ENCODE peak calls at places on chromosomes 7 and 10, in five cellular contexts. One of them, this sample, is unnamed.

GRCh38 chr7:30366606-30367005 is 82.2 kb downstream of the ZNRF2 start:
- DNase-seq in endodermal cell: no peak
- DNase-seq in fibroblast of villous mesenchyme: no peak
- DNase-seq in brain microvascular endothelial cell: no peak
- DNase-seq in SK-N-SH: no peak
- DNase-seq in this sample: no peak

GRCh38 chr7:136555933-136556332 is 312.5 kb upstream of the CHRM2 start:
- DNase-seq in SK-N-SH: peak
- DNase-seq in brain microvascular endothelial cell: no peak
- DNase-seq in fibroblast of villous mesenchyme: no peak
- DNase-seq in endodermal cell: no peak
- DNase-seq in this sample: no peak

GRCh38 chr7:105487559-105488218 is 34.4 kb downstream of the PUS7 start:
- DNase-seq in fibroblast of villous mesenchyme: peak
- DNase-seq in endodermal cell: no peak
- DNase-seq in SK-N-SH: peak
- DNase-seq in brain microvascular endothelial cell: peak
- DNase-seq in this sample: peak

GRCh38 chr7:106220307-106220706 is 64.5 kb downstream of the NAMPT start:
- DNase-seq in brain microvascular endothelial cell: no peak
- DNase-seq in fibroblast of villous mesenchyme: no peak
- DNase-seq in endodermal cell: no peak
- DNase-seq in SK-N-SH: no peak
- DNase-seq in this sample: no peak

GRCh38 chr7:151759591-151760042 is 117.3 kb downstream of the PRKAG2 start:
- DNase-seq in SK-N-SH: peak
- DNase-seq in fibroblast of villous mesenchyme: peak
- DNase-seq in brain microvascular endothelial cell: peak
- DNase-seq in endodermal cell: peak
- DNase-seq in this sample: no peak

GRCh38 chr10:75401569-75402485 is at the start of gene ZNF503:
- DNase-seq in endodermal cell: peak
- DNase-seq in SK-N-SH: peak
- DNase-seq in fibroblast of villous mesenchyme: peak
- DNase-seq in brain microvascular endothelial cell: peak
- DNase-seq in this sample: peak

GRCh38 chr10:51876528-51876927 is 177.1 kb upstream of the CSTF2T start:
- DNase-seq in SK-N-SH: no peak
- DNase-seq in brain microvascular endothelial cell: no peak
- DNase-seq in endodermal cell: no peak
- DNase-seq in fibroblast of villous mesenchyme: no peak
- DNase-seq in this sample: no peak

GRCh38 chr7:38574121-38574520 is 57.1 kb downstream of the AMPH start:
- DNase-seq in SK-N-SH: no peak
- DNase-seq in fibroblast of villous mesenchyme: no peak
- DNase-seq in endodermal cell: no peak
- DNase-seq in brain microvascular endothelial cell: peak
- DNase-seq in this sample: no peak

GRCh38 chr10:132383026-132383565 is 13.9 kb upstream of the PWWP2B start:
- DNase-seq in endodermal cell: no peak
- DNase-seq in brain microvascular endothelial cell: no peak
- DNase-seq in fibroblast of villous mesenchyme: no peak
- DNase-seq in SK-N-SH: no peak
- DNase-seq in this sample: no peak

GRCh38 chr7:142478479-142479220 is 220.8 kb upstream of the PRSS58 start:
- DNase-seq in brain microvascular endothelial cell: peak
- DNase-seq in SK-N-SH: peak
- DNase-seq in endodermal cell: peak
- DNase-seq in fibroblast of villous mesenchyme: peak
- DNase-seq in this sample: no peak

GRCh38 chr7:70190266-70190665 is 592.0 kb downstream of the AUTS2 start:
- DNase-seq in fibroblast of villous mesenchyme: no peak
- DNase-seq in brain microvascular endothelial cell: no peak
- DNase-seq in endodermal cell: no peak
- DNase-seq in SK-N-SH: no peak
- DNase-seq in this sample: no peak

GRCh38 chr7:150400779-150401423 is 21.8 kb downstream of the ZNF775 start:
- DNase-seq in endodermal cell: peak
- DNase-seq in SK-N-SH: no peak
- DNase-seq in fibroblast of villous mesenchyme: no peak
- DNase-seq in brain microvascular endothelial cell: no peak
- DNase-seq in this sample: no peak

GRCh38 chr10:22531441-22531840 is 182.9 kb downstream of the PIP4K2A start:
- DNase-seq in endodermal cell: no peak
- DNase-seq in SK-N-SH: no peak
- DNase-seq in brain microvascular endothelial cell: no peak
- DNase-seq in fibroblast of villous mesenchyme: no peak
- DNase-seq in this sample: no peak

GRCh38 chr7:92639956-92640355 is 49.8 kb upstream of the FAM133B start:
- DNase-seq in endodermal cell: no peak
- DNase-seq in brain microvascular endothelial cell: no peak
- DNase-seq in SK-N-SH: no peak
- DNase-seq in fibroblast of villous mesenchyme: no peak
- DNase-seq in this sample: no peak

GRCh38 chr7:80699656-80700318 is 61.3 kb downstream of the CD36 start:
- DNase-seq in fibroblast of villous mesenchyme: no peak
- DNase-seq in SK-N-SH: no peak
- DNase-seq in brain microvascular endothelial cell: no peak
- DNase-seq in endodermal cell: no peak
- DNase-seq in this sample: no peak

GRCh38 chr7:30406664-30407425 is 71.7 kb downstream of the NOD1 start:
- DNase-seq in SK-N-SH: no peak
- DNase-seq in endodermal cell: no peak
- DNase-seq in brain microvascular endothelial cell: no peak
- DNase-seq in fibroblast of villous mesenchyme: no peak
- DNase-seq in this sample: no peak

GRCh38 chr10:121804460-121804859 is 123.4 kb downstream of the ATE1 start:
- DNase-seq in SK-N-SH: no peak
- DNase-seq in fibroblast of villous mesenchyme: peak
- DNase-seq in endodermal cell: no peak
- DNase-seq in brain microvascular endothelial cell: peak
- DNase-seq in this sample: no peak

GRCh38 chr7:86667732-86668131 is 24.0 kb downstream of the GRM3 start:
- DNase-seq in brain microvascular endothelial cell: no peak
- DNase-seq in SK-N-SH: no peak
- DNase-seq in fibroblast of villous mesenchyme: no peak
- DNase-seq in endodermal cell: peak
- DNase-seq in this sample: no peak
- TF ChIP-seq CTCF in brain microvascular endothelial cell: no peak
- TF ChIP-seq CTCF in SK-N-SH: no peak
- TF ChIP-seq CTCF in fibroblast of villous mesenchyme: no peak
- TF ChIP-seq CTCF in endodermal cell: peak
- TF ChIP-seq CTCF in this sample: no peak

DNA sequence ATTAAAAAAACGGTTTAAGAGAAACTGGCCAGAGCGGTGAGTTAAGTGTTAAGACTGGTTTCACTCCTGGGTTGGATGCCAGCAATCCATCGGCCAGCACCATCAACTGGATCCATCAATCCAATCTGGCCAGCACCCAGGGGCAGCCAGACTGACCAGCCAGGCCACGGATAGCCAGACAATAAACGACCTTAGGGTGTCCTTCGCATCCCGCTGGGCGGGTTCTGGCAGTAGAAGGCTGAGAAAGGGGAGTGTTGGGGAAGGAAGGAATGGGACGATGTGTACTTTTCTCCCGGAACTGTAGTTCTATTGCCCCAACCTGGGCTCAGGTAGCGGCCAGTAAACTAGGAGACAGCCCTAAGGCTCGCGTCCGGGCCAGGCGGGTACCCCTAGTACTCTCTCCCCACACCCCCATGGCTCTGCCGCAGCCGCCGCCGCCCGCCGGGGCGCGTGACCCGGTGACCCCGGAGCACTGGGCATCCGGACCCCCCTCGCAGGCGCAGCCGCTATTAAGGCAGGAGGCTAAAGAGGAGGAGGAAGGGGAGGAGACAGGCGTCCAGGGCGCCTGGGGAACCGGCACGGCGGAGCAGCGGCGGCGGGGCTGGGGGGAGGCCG is at the start of gene CASD1:
- DNase-seq in brain microvascular endothelial cell: peak
- DNase-seq in fibroblast of villous mesenchyme: no peak
- DNase-seq in endodermal cell: peak
- DNase-seq in SK-N-SH: no peak
- DNase-seq in this sample: no peak
- H3K4me3 ChIP-seq in brain microvascular endothelial cell: peak
- H3K4me3 ChIP-seq in fibroblast of villous mesenchyme: peak
- H3K4me3 ChIP-seq in endodermal cell: peak
- H3K4me3 ChIP-seq in SK-N-SH: peak
- H3K4me3 ChIP-seq in this sample: peak

GRCh38 chr10:79562135-79562756 is 2.0 kb upstream of the SFTPA2 start:
- DNase-seq in endodermal cell: peak
- DNase-seq in SK-N-SH: peak
- DNase-seq in fibroblast of villous mesenchyme: peak
- DNase-seq in brain microvascular endothelial cell: peak
- DNase-seq in this sample: no peak
- TF ChIP-seq CTCF in endodermal cell: peak
- TF ChIP-seq CTCF in SK-N-SH: peak
- TF ChIP-seq CTCF in fibroblast of villous mesenchyme: peak
- TF ChIP-seq CTCF in brain microvascular endothelial cell: peak
- TF ChIP-seq CTCF in this sample: peak

DNA sequence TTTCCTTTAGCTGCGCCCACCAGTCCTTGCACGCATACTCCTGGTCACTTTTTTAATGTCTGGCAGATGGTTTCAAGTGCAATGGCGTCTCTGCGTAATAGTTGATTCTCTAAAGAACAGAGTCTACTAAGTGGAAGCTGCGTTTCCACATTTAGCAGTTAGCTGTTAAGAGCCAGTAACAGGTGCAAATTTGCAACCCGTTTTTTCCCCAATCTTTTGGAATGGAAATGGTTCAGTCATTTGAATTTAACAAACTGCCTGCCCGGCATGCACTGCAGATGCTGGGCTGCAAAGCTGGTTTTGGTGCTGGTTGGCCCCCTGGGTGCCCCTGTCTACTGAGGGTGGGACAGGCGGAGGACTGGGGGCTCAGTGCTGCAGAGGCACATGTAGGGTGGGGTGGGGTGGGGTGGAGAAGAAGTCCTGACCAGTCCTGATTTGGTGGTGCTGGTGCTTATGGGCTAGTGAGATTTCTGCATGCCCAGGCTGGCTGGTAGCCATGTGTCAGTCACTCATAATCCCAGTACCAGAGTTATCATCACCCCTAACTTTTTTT is 43.9 kb downstream of the CUX1 start:
- DNase-seq in SK-N-SH: no peak
- DNase-seq in endodermal cell: no peak
- DNase-seq in fibroblast of villous mesenchyme: no peak
- DNase-seq in brain microvascular endothelial cell: no peak
- DNase-seq in this sample: no peak
- H3K4me3 ChIP-seq in SK-N-SH: no peak
- H3K4me3 ChIP-seq in endodermal cell: no peak
- H3K4me3 ChIP-seq in fibroblast of villous mesenchyme: no peak
- H3K4me3 ChIP-seq in brain microvascular endothelial cell: no peak
- H3K4me3 ChIP-seq in this sample: no peak

GRCh38 chr10:4174197-4174596 is 389.2 kb upstream of the KLF6 start:
- DNase-seq in SK-N-SH: peak
- DNase-seq in brain microvascular endothelial cell: no peak
- DNase-seq in endodermal cell: peak
- DNase-seq in fibroblast of villous mesenchyme: peak
- DNase-seq in this sample: no peak
- TF ChIP-seq CTCF in SK-N-SH: no peak
- TF ChIP-seq CTCF in brain microvascular endothelial cell: peak
- TF ChIP-seq CTCF in endodermal cell: peak
- TF ChIP-seq CTCF in fibroblast of villous mesenchyme: peak
- TF ChIP-seq CTCF in this sample: no peak

DNA sequence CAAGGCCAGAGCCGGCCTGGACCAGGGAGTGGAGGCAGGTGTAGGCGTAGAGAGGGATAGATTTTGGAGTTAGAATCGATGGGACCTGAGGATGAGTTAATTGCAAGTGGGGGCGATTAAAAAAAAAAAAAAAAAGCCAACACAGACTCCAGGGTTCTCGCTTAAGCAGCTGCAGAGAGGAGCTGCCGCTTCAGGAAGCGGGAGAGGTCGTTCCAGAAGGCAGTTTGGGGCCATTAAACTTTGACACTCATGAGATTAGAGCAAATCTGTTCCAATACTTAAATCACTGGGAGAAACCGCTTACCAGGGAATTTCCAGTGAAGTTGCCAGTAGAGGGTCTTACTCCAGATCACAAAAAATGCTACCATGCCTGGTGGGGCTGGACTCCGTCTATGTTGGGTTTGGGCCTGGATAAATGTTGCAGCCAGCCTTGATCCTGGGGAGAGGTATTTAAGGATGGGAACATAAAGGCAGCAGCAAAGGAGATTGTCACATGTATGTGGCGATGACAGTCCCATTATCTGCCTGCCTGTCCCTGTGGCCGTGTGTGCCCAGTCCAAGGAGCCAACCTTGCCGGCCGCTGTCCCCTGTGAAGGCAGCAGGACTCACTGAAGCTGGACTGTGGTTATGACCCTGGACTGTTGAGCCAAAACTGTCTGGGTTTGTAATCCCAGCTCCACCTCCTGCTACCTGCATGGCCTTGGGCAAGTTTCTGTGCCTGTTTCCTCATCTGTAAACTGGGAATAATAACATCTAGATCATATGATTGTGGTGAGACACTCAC is 23.9 kb upstream of the GRID1 start:
- DNase-seq in endodermal cell: no peak
- DNase-seq in fibroblast of villous mesenchyme: no peak
- DNase-seq in SK-N-SH: no peak
- DNase-seq in brain microvascular endothelial cell: no peak
- DNase-seq in this sample: no peak
- H3K4me3 ChIP-seq in endodermal cell: no peak
- H3K4me3 ChIP-seq in fibroblast of villous mesenchyme: no peak
- H3K4me3 ChIP-seq in SK-N-SH: no peak
- H3K4me3 ChIP-seq in brain microvascular endothelial cell: no peak
- H3K4me3 ChIP-seq in this sample: no peak

GRCh38 chr7:138167222-138167621 is 91.0 kb downstream of the AKR1D1 start:
- DNase-seq in fibroblast of villous mesenchyme: no peak
- DNase-seq in endodermal cell: no peak
- DNase-seq in SK-N-SH: no peak
- DNase-seq in brain microvascular endothelial cell: no peak
- DNase-seq in this sample: no peak
- TF ChIP-seq CTCF in fibroblast of villous mesenchyme: no peak
- TF ChIP-seq CTCF in endodermal cell: peak
- TF ChIP-seq CTCF in SK-N-SH: no peak
- TF ChIP-seq CTCF in brain microvascular endothelial cell: no peak
- TF ChIP-seq CTCF in this sample: no peak

DNA sequence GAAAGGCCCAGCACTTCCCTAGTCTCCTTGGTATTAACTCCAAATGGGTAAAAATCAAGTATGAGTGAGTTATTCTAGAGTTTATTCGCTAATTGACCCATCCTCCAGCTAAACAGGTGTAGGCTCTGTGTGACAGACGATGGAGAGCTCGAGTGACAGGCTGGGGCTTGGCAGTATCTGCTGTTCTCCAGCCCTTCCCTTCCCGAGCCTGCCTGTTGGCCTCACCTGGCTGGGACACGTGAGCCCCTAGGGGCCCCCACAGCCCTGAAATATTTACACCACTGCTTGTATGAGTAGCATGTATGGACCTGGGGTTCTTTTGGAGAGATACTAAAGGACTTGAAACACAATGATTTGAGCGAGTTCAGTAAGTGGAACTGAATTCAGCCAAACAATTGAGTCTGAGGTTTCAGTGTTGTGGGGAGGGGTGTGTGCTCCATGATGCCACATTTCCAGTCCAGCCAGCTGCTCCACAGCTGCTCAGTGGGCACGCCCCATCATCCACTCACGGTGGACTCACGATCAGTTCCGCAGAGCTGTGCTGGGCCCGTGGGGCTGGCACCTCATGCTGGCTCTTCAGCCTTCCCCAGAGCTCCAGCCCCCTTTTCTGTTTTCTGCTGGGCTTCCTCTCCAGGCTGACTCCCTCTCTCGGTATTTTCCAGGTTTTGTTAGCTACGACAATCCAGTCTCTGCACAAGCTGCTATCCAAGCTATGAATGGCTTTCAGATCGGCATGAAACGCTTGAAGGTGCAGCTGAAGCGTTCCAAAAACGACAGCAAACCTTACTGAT is 283.0 kb downstream of the USP6NL start:
- DNase-seq in brain microvascular endothelial cell: no peak
- DNase-seq in SK-N-SH: no peak
- DNase-seq in fibroblast of villous mesenchyme: no peak
- DNase-seq in endodermal cell: no peak
- DNase-seq in this sample: no peak
- H3K4me3 ChIP-seq in brain microvascular endothelial cell: no peak
- H3K4me3 ChIP-seq in SK-N-SH: no peak
- H3K4me3 ChIP-seq in fibroblast of villous mesenchyme: no peak
- H3K4me3 ChIP-seq in endodermal cell: no peak
- H3K4me3 ChIP-seq in this sample: no peak